ENCODE peak calls at places on chromosomes 2 and 18, in eight cellular contexts. F, A, M, D, I, S, W and Q are unnamed samples.

GRCh38 chr2:169422120-169422519 is 57.2 kb upstream of the BBS5 start:
- DNase-seq in I (no peak), A (no peak), M (no peak), W (no peak), F (no peak), D (no peak), S (no peak), Q (no peak)

GRCh38 chr2:46690825-46691224 is 211.5 kb downstream of the TMEM247 start:
- DNase-seq in A (peak; percentile 23), W (peak; percentile 96), M (peak; percentile 42), F (peak; percentile 29), I (peak; percentile 80), D (no peak), S (no peak), Q (no peak)

GRCh38 chr2:207523005-207523404 is 6.8 kb upstream of the CREB1 start:
- DNase-seq in M (no peak), S (no peak), A (no peak), F (no peak), W (no peak), I (no peak), D (no peak), Q (no peak)

GRCh38 chr2:31337860-31338259 is 76.7 kb downstream of the XDH start:
- DNase-seq in I (peak; percentile 92), W (peak; percentile 93), A (peak; percentile 82), D (no peak), M (no peak), F (no peak), S (no peak), Q (no peak)

GRCh38 chr2:28528206-28528605 is 32.3 kb downstream of the PLB1 start:
- DNase-seq in A (no peak), W (no peak), S (no peak), F (no peak), D (no peak), M (no peak), I (no peak), Q (no peak)

GRCh38 chr2:23449831-23450331 is 64.9 kb downstream of the KLHL29 start:
- DNase-seq in D (no peak), S (no peak), A (no peak), F (no peak), W (no peak), I (peak; percentile 20), M (no peak), Q (no peak)

GRCh38 chr18:8422391-8422790 is 186.8 kb upstream of the RAB12 start:
- DNase-seq in M (no peak), A (peak; percentile 57), F (no peak), S (no peak), D (no peak), I (no peak), W (no peak), Q (no peak)

GRCh38 chr2:168397629-168398028 is 58.4 kb upstream of the CERS6 start:
- DNase-seq in D (no peak), A (no peak), I (peak; percentile 17), S (no peak), M (no peak), W (peak; percentile 40), F (no peak), Q (no peak)

GRCh38 chr2:108922141-108922915 is 66.7 kb downstream of the EDAR start:
- DNase-seq in S (no peak), W (peak; percentile 75), I (peak; percentile 76), F (no peak), D (no peak), M (no peak), A (peak; percentile 80), Q (no peak)

GRCh38 chr2:181054843-181055242 is 74.4 kb downstream of the UBE2E3 start:
- DNase-seq in A (no peak), M (no peak), F (no peak), I (no peak), D (no peak), W (no peak), S (no peak), Q (no peak)

GRCh38 chr2:10382313-10383061 is 65.6 kb downstream of the ODC1 start:
- DNase-seq in W (no peak), D (peak; percentile 55), F (no peak), M (no peak), I (no peak), S (peak; percentile 17), A (no peak), Q (no peak)
- H3K4me3 ChIP-seq in W (no peak overlapping the region), D (no peak overlapping the region), F (no peak overlapping the region), M (no peak overlapping the region), I (no peak overlapping the region), S (no peak overlapping the region), A (no peak overlapping the region), Q (no peak overlapping the region)

GRCh38 chr2:233247744-233248143 is 3.7 kb upstream of the ATG16L1 start:
- DNase-seq in S (no peak), M (peak; percentile 61), F (no peak), A (peak; percentile 99), W (peak; percentile 46), D (no peak), I (peak; percentile 69), Q (no peak)
- H3K27ac ChIP-seq in S (no peak overlapping the region), M (no peak overlapping the region), F (no peak overlapping the region), A (peak overlapping the region; percentile 99), W (no peak overlapping the region), D (no peak overlapping the region), I (no peak overlapping the region), Q (no peak overlapping the region)

DNA sequence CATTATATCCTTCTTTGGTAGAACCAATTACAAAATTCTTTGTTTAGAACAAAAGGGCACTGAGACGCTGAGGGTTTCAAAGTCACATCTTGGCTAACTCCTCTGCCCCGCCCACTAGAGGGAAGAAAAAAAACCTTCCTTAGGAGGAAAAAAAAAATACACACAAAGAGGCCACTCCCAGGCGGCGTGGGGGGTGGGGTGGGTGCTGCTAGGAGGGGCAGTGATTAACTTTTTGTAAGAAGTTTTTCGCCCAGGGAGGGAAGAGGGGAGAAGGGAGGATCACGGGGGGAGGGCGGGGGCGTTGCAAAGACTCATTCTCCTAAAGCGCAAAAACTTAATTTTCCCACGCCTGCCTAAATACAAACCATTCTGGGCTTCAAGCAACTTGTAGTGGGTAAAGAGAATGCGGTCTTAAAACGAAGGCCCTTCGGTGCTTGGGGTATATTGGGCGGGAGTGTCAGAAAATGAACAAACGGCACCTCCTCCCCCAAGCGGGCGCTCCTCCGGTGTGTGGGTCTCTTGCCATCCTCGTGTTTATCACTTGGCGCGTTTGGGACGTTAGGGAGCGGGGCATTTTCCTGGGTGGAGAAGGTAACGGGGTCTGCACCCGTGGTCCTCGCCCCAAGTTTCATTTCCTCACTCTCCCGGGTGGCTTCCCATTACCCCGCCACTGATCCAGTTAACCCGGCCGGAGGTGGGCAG is 1.7 kb downstream of the CXCR4 start:
- DNase-seq in D (peak; percentile 94), W (no peak), F (no peak), A (peak; percentile 19), S (peak; percentile 88), I (peak; percentile 6), M (no peak), Q (no peak)
- TF ChIP-seq EZH2 in D (no peak), W (no peak), F (no peak), A (no peak), S (no peak), I (peak; percentile 35), M (no peak), Q (no peak)

GRCh38 chr18:3218817-3219216 is 951 bp downstream of the MYOM1 start:
- DNase-seq in S (no peak), M (no peak), I (no peak), W (no peak), D (no peak), A (no peak), F (no peak), Q (no peak)

GRCh38 chr18:3216987-3217386 is 2.8 kb downstream of the MYOM1 start:
- DNase-seq in M (no peak), W (no peak), F (no peak), I (no peak), D (no peak), S (no peak), A (no peak), Q (no peak)

GRCh38 chr18:3214855-3215637 is 4.7 kb downstream of the MYOM1 start:
- DNase-seq in W (no peak), F (no peak), M (no peak), I (no peak), A (no peak), S (no peak), D (no peak), Q (no peak)

GRCh38 chr18:3219621-3220335 is at the start of gene MYOM1:
- DNase-seq in S (no peak), M (no peak), F (no peak), D (no peak), A (no peak), I (no peak), W (no peak), Q (no peak)

DNA sequence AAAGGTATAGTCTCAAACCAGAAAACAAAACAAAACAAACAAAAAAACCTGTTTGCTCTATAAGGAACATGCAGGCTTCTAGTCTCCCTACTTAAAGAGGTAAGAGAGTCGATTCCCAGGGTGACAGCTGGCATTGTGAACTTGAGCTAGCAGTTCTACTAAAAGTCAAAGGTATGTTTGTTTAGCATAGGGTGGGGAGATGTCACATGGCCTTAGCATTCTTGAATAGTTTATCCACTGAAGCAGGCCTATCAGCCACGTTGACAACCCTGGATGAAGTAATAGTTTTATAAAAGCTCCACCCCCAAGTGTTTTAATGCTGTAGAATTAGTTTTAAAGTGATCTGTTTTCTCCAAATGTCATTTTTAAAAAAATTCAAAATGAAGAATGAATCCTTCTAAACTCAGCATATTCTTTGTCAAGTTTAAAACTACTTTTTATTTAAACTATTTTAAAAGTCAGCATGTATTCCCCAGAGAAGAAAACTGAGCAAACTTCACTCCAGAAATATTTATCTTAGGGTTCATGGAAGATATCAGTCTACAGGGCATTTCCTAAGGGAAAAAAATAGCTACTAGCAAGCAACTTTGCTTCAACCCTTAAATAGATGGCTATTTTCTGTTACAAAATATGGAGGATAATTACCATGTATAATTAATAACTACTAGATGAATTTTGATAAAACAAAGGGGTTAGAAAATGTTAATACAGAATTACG is 1.7 kb downstream of the MYOM1 start:
- DNase-seq in D (no peak), M (peak; percentile 96), S (no peak), A (peak; percentile 67), I (peak; percentile 15), F (peak; percentile 31), W (no peak), Q (no peak)
- H3K4me3 ChIP-seq in D (no peak overlapping the region), M (no peak overlapping the region), S (no peak overlapping the region), A (no peak overlapping the region), I (no peak overlapping the region), F (no peak overlapping the region), W (no peak overlapping the region), Q (peak overlapping the region; percentile 9)

DNA sequence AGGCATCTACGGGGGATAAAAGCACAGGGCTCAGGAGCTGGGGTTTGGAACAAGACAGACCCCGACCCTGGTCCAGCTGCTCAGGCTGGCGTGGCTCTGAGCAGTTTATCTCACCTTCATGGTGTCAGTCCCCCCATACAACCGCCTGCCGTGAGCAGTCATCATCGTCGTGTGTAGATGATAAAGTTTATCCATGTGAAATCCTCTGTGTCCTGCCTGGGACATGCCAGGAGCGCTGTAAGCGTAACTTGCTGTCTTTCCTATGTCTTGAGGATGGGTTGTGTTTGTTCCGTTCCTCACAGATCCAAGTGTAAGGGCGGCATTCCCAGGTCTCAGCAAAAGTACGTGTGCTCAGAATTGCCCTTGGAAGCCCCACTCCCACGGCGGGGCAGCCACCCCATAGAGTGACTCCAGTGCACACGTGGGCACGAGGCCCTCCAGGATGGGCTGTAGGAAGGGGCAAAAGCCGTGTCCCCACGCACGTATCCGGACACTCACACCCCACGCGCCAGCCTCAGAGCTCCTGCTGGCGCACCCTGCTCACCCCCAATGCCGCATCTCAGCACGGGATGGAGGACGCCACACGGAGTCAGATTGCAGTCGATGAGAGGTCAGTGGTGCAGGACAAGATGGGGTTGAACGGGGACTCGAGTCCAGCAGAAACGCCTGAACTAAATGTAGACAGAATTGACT is 50.9 kb downstream of the ADI1 start:
- DNase-seq in W (no peak), A (no peak), I (no peak), D (no peak), M (no peak), S (no peak), F (no peak), Q (no peak)
- H3K27ac ChIP-seq in W (no peak overlapping the region), A (no peak overlapping the region), I (no peak overlapping the region), D (no peak overlapping the region), M (no peak overlapping the region), S (no peak overlapping the region), F (no peak overlapping the region), Q (no peak overlapping the region)

GRCh38 chr2:88452980-88453582 is 588 bp upstream of the FOXI3 start:
- DNase-seq in D (no peak), F (no peak), M (no peak), I (no peak), W (peak; percentile 4), S (peak; percentile 64), A (no peak), Q (no peak)
- TF ChIP-seq EZH2 in D (no peak), F (no peak), M (no peak), I (peak; percentile 98), W (peak; percentile 98), S (peak; percentile 74), A (no peak), Q (peak; percentile 97)